ENCODE peak calls at places on chromosomes 4 and X, in seven cellular contexts. I is RWPE1; M is GM20000; C is stimulated activated CD4-positive, alpha-beta T cell treated with anti-CD3 and anti-CD28 coated beads, Interleukin-2, amount 100 ng/mL, for 24 hours; Z is AG08396; J is WTC11; R is CD8-positive, alpha-beta memory T cell. E is an unnamed sample.

GRCh38 chr4:104751468-104751867 is 256.8 kb upstream of the CXXC4 start:
- DNase-seq in M (no peak), I (no peak), J (no peak), Z (no peak), R (no peak), C (no peak), E (no peak)

GRCh38 chrX:115178473-115178872 is 10.7 kb upstream of the RBMXL3 start:
- DNase-seq in M (no peak), I (no peak), J (no peak), Z (no peak), R (no peak), C (no peak), E (no peak)

GRCh38 chrX:96703816-96704215 is 19.2 kb downstream of the DIAPH2 start:
- DNase-seq in C (no peak), Z (no peak), M (no peak), R (no peak), I (no peak), J (no peak), E (no peak)

GRCh38 chr4:6562931-6563901 is 11.8 kb upstream of the MAN2B2 start:
- DNase-seq in J (peak), Z (peak), R (no peak), I (peak), C (no peak), M (peak), E (no peak)

GRCh38 chr4:75653845-75654503 is 19.2 kb downstream of the G3BP2 start:
- DNase-seq in R (no peak), C (no peak), J (no peak), M (no peak), Z (no peak), I (no peak), E (no peak)

GRCh38 chr4:163164591-163164990 is 2.1 kb downstream of the NAF1 start:
- DNase-seq in J (no peak), I (peak), M (no peak), R (no peak), C (no peak), Z (no peak), E (no peak)

GRCh38 chr4:136873555-136873954 is 658.7 kb downstream of the PCDH18 start:
- DNase-seq in Z (no peak), C (no peak), J (no peak), I (no peak), M (no peak), R (no peak), E (no peak)

GRCh38 chrX:73268463-73268862 is 53.8 kb upstream of the NAP1L2 start:
- DNase-seq in M (no peak), Z (no peak), C (no peak), J (no peak), I (no peak), R (no peak), E (no peak)

GRCh38 chr4:129543299-129543698 is 447.3 kb downstream of the C4orf33 start:
- DNase-seq in C (no peak), Z (no peak), I (no peak), R (no peak), M (no peak), J (no peak), E (no peak)

GRCh38 chrX:51917600-51917999 is 24.2 kb downstream of the MAGED1 start:
- DNase-seq in I (no peak), J (no peak), Z (no peak), R (no peak), C (no peak), M (no peak), E (no peak)

GRCh38 chrX:70669120-70669519 is 224.5 kb downstream of the DLG3 start:
- DNase-seq in R (no peak), I (no peak), J (no peak), M (no peak), C (no peak), Z (no peak), E (no peak)

GRCh38 chrX:17654116-17654515 is 83.2 kb upstream of the SCML1 start:
- DNase-seq in J (no peak), C (peak), I (no peak), Z (no peak), R (peak), M (no peak), E (no peak)

GRCh38 chr4:15765910-15766703 is 12.0 kb upstream of the CD38 start:
- DNase-seq in M (no peak), R (peak), C (peak), Z (no peak), J (no peak), I (no peak), E (no peak)

GRCh38 chr4:142516686-142517145 is 329.4 kb downstream of the INPP4B start:
- DNase-seq in M (no peak), Z (peak), R (no peak), C (no peak), J (no peak), I (peak), E (no peak)

GRCh38 chr4:1573830-1574459 is 110.2 kb downstream of the FAM53A start:
- DNase-seq in I (no peak), Z (no peak), C (no peak), J (no peak), R (no peak), M (no peak), E (no peak)

GRCh38 chr4:74504212-74504611 is 59.3 kb downstream of the AREG start:
- DNase-seq in I (no peak), R (no peak), M (no peak), Z (no peak), C (no peak), J (no peak), E (no peak)

GRCh38 chr4:55354648-55355047 is 8.6 kb downstream of the SRD5A3 start:
- DNase-seq in Z (no peak), M (no peak), R (no peak), J (no peak), C (no peak), I (no peak), E (no peak)

GRCh38 chrX:77404318-77404878 is 42.8 kb upstream of the FGF16 start:
- DNase-seq in M (no peak), C (no peak), J (no peak), Z (no peak), I (no peak), R (no peak), E (no peak)

GRCh38 chr4:172998527-172999469 is 169.8 kb upstream of the GALNT7 start:
- DNase-seq in R (no peak), Z (peak), M (no peak), J (no peak), C (no peak), I (peak), E (no peak)

GRCh38 chr4:121551881-121552280 is 144.9 kb downstream of the ANXA5 start:
- DNase-seq in M (no peak), I (no peak), C (no peak), R (no peak), Z (no peak), J (no peak), E (no peak)

GRCh38 chr4:7862561-7863200 is 77.0 kb downstream of the AFAP1 start:
- DNase-seq in J (no peak), R (no peak), Z (no peak), C (no peak), I (no peak), M (no peak), E (no peak)

GRCh38 chrX:45862801-45863200 is 662.1 kb upstream of the DIPK2B start:
- DNase-seq in J (peak), I (no peak), R (no peak), M (no peak), Z (no peak), C (no peak), E (no peak)

GRCh38 chr4:99966692-99967091 is 16.6 kb upstream of the H2AZ1 start:
- DNase-seq in R (no peak), C (no peak), M (no peak), I (no peak), Z (no peak), J (no peak), E (no peak)

GRCh38 chr4:63563288-63564014 is 845.8 kb downstream of the TECRL start:
- DNase-seq in I (no peak), R (no peak), C (no peak), J (peak), Z (no peak), M (no peak), E (peak)

GRCh38 chr4:82951196-82951595 is 50.7 kb downstream of the THAP9 start:
- DNase-seq in Z (no peak), M (no peak), J (no peak), C (no peak), I (no peak), R (no peak), E (no peak)

GRCh38 chr4:52028970-52029369 is 8.8 kb upstream of the LRRC66 start:
- DNase-seq in C (no peak), R (no peak), Z (peak), M (no peak), I (peak), J (no peak), E (no peak)

GRCh38 chr4:139509727-139510410 is 46.1 kb downstream of the SETD7 start:
- DNase-seq in J (peak), I (peak), R (no peak), C (no peak), Z (no peak), M (no peak), E (no peak)

GRCh38 chr4:19971829-19972228 is 279.9 kb upstream of the SLIT2 start:
- DNase-seq in I (peak), J (no peak), Z (no peak), C (no peak), R (no peak), M (no peak), E (no peak)

GRCh38 chr4:107546637-107547036 is 173.4 kb downstream of the PAPSS1 start:
- DNase-seq in R (no peak), I (peak), M (no peak), C (no peak), J (no peak), Z (no peak), E (no peak)

GRCh38 chrX:38028300-38028699 is 21.9 kb downstream of the SYTL5 start:
- DNase-seq in R (no peak), C (no peak), M (no peak), Z (no peak), J (no peak), I (no peak), E (no peak)

E was measured in SK-N-DZ.